ENCODE peak calls at places on chromosomes 11 and 22, in nine cellular contexts. N, T, O, S, Z, C, H, W and G are unnamed samples.

GRCh38 chr11:68350759-68351449 is 38.5 kb downstream of the LRP5 start:
- DNase-seq in C (no peak), Z (no peak), N (no peak), T (no peak), O (no peak), W (no peak), S (no peak), H (no peak), G (no peak)

GRCh38 chr11:69245491-69246345 is 48.2 kb upstream of the MYEOV start:
- DNase-seq in W (no peak), C (no peak), Z (no peak), H (no peak), O (no peak), T (peak), S (no peak), N (no peak), G (no peak)

GRCh38 chr22:28019360-28019759 is 100.3 kb upstream of the PITPNB start:
- DNase-seq in W (peak), T (peak), N (no peak), Z (peak), S (peak), O (no peak), C (no peak), H (peak), G (no peak)

GRCh38 chr11:103659138-103659734 is 377.2 kb upstream of the DDI1 start:
- DNase-seq in W (no peak), S (no peak), O (no peak), C (peak), T (no peak), Z (no peak), N (no peak), H (no peak), G (no peak)

GRCh38 chr22:38177926-38178604 is 3.6 kb downstream of the PLA2G6 start:
- DNase-seq in C (peak), N (no peak), Z (no peak), W (no peak), S (no peak), H (no peak), T (peak), O (no peak), G (no peak)

GRCh38 chr11:70378506-70379134 is 19.7 kb upstream of the CTTN start:
- DNase-seq in H (no peak), Z (no peak), C (no peak), W (no peak), S (no peak), N (no peak), T (no peak), O (no peak), G (no peak)

GRCh38 chr22:32806296-32806695 is 4.8 kb downstream of the TIMP3 start:
- DNase-seq in C (peak), S (no peak), Z (no peak), W (no peak), H (no peak), O (no peak), T (no peak), N (no peak), G (no peak)

GRCh38 chr11:109667719-109668118 is 245.7 kb downstream of the C11orf87 start:
- DNase-seq in Z (no peak), O (no peak), S (no peak), W (no peak), T (no peak), N (no peak), H (no peak), C (no peak), G (no peak)

GRCh38 chr11:119101759-119102423 is at the start of gene DPAGT1:
- DNase-seq in O (peak), S (peak), Z (peak), H (peak), N (peak), W (peak), C (peak), T (peak), G (peak)

GRCh38 chr11:59418151-59418550 is 8.1 kb downstream of the OR5A2 start:
- DNase-seq in S (no peak), C (no peak), Z (no peak), T (no peak), O (no peak), H (no peak), N (no peak), W (no peak), G (no peak)

GRCh38 chr11:92627615-92628201 is 341.7 kb upstream of the MTNR1B start:
- DNase-seq in W (no peak), T (no peak), O (no peak), S (peak), N (no peak), C (no peak), H (no peak), Z (no peak), G (no peak)

GRCh38 chr22:22374579-22374978 is 130.0 kb downstream of the VPREB1 start:
- DNase-seq in W (no peak), O (no peak), C (no peak), T (no peak), S (no peak), N (no peak), Z (no peak), H (no peak), G (no peak)

GRCh38 chr11:117175781-117176180 is 2.8 kb upstream of the SIDT2 start:
- DNase-seq in C (no peak), W (no peak), Z (no peak), T (no peak), N (no peak), H (no peak), O (no peak), S (no peak), G (no peak)

GRCh38 chr11:44726278-44727113 is at the start of gene TSPAN18:
- DNase-seq in H (peak), Z (peak), C (no peak), T (no peak), N (peak), O (peak), S (peak), W (peak), G (peak)

GRCh38 chr22:27799334-27800249 is 2.0 kb downstream of the MN1 start:
- DNase-seq in O (no peak), S (no peak), Z (no peak), H (peak), W (no peak), C (peak), N (no peak), T (no peak), G (peak)

GRCh38 chr22:49918911-49919881 is 762 bp downstream of the CRELD2 start:
- DNase-seq in T (no peak), C (no peak), H (no peak), N (no peak), Z (no peak), O (no peak), S (no peak), W (no peak), G (no peak)

GRCh38 chr22:23401111-23401909 is 178.8 kb downstream of the IGLL1 start:
- DNase-seq in O (no peak), C (peak), T (peak), Z (no peak), W (no peak), S (no peak), H (no peak), N (no peak), G (no peak)

GRCh38 chr11:84714316-84714780 is 912.8 kb downstream of the DLG2 start:
- DNase-seq in T (no peak), W (peak), C (peak), Z (peak), N (peak), S (peak), O (no peak), H (peak), G (peak)

GRCh38 chr11:15993360-15993759 is 363.0 kb downstream of the SOX6 start:
- DNase-seq in O (no peak), H (no peak), N (no peak), Z (no peak), T (no peak), W (no peak), S (no peak), C (no peak), G (no peak)

GRCh38 chr11:72787262-72788104 is 6.4 kb downstream of the STARD10 start:
- DNase-seq in S (peak), H (no peak), N (no peak), O (no peak), C (no peak), T (no peak), W (peak), Z (no peak), G (peak)